ENCODE peak calls at places on chromosomes 11 and 22, in eight cellular contexts. E is A549; D is CD4-positive, alpha-beta T cell; A is HCT116; Z is SJSA1; L is AG04450; J is right atrium auricular region; G is adrenal gland. F is an unnamed sample.
A peak's percentile ranks its signal among the peaks of the same experiment; 100 is the strongest.

GRCh38 chr22:46830001-46830715 is 67.7 kb downstream of the TBC1D22A start:
- DNase-seq in E (peak; percentile 43), D (no peak), A (no peak), Z (peak; percentile 76), L (no peak), J (peak; percentile 71), G (peak; percentile 85), F (peak; percentile 10)

GRCh38 chr11:10693509-10694071 is at the start of gene IRAG1:
- DNase-seq in E (no peak), D (no peak), A (no peak), Z (no peak), L (peak; percentile 69), J (no peak), G (peak; percentile 39), F (no peak)

GRCh38 chr11:65522640-65523322 is 2.1 kb upstream of the SCYL1 start:
- DNase-seq in E (no peak), D (no peak), A (no peak), Z (no peak), L (no peak), J (no peak), G (no peak), F (no peak)

GRCh38 chr11:7595016-7595869 is 78.1 kb downstream of the CYB5R2 start:
- DNase-seq in E (no peak), D (no peak), A (no peak), Z (no peak), L (no peak), J (no peak), G (no peak), F (no peak)

GRCh38 chr11:134616048-134616447 is 204.0 kb upstream of the B3GAT1 start:
- DNase-seq in E (no peak), D (no peak), A (no peak), Z (no peak), L (no peak), J (peak; percentile 46), G (no peak), F (no peak)

GRCh38 chr11:45205978-45206377 is 59.5 kb downstream of the PRDM11 start:
- DNase-seq in E (no peak), D (no peak), A (no peak), Z (no peak), L (no peak), J (no peak), G (no peak), F (no peak)

GRCh38 chr11:19934828-19935259 is 222.2 kb downstream of the NAV2 start:
- DNase-seq in E (no peak), D (no peak), A (no peak), Z (peak; percentile 25), L (no peak), J (no peak), G (no peak), F (no peak)

GRCh38 chr22:34036936-34037335 is 116.7 kb upstream of the LARGE1 start:
- DNase-seq in E (no peak), D (no peak), A (no peak), Z (no peak), L (no peak), J (no peak), G (no peak), F (no peak)

GRCh38 chr11:70314730-70315129 is 44.2 kb downstream of the PPFIA1 start:
- DNase-seq in E (no peak), D (no peak), A (no peak), Z (no peak), L (no peak), J (no peak), G (no peak), F (no peak)

GRCh38 chr11:108534274-108534882 is 36.2 kb upstream of the POGLUT3 start:
- DNase-seq in E (no peak), D (no peak), A (no peak), Z (no peak), L (no peak), J (no peak), G (no peak), F (no peak)

GRCh38 chr11:64887757-64888405 is 9.5 kb upstream of the EHD1 start:
- DNase-seq in E (peak; percentile 66), D (peak; percentile 76), A (peak; percentile 39), Z (peak; percentile 87), L (no peak), J (peak; percentile 78), G (peak; percentile 86), F (no peak)

GRCh38 chr11:129184581-129184980 is 7.5 kb downstream of the ARHGAP32 start:
- DNase-seq in E (no peak), D (no peak), A (no peak), Z (no peak), L (no peak), J (no peak), G (no peak), F (no peak)

GRCh38 chr22:22380098-22381030 is 128.2 kb downstream of the ZNF280B start:
- DNase-seq in E (no peak), D (no peak), A (no peak), Z (no peak), L (no peak), J (no peak), G (no peak), F (no peak)

GRCh38 chr11:15159085-15159484 is 44.4 kb downstream of the INSC start:
- DNase-seq in E (peak; percentile 11), D (no peak), A (peak; percentile 28), Z (no peak), L (no peak), J (no peak), G (no peak), F (no peak)

GRCh38 chr22:21457023-21457787 is 10.0 kb upstream of the TMEM191C start:
- DNase-seq in E (peak; percentile 36), D (no peak), A (no peak), Z (no peak), L (peak; percentile 11), J (no peak), G (no peak), F (no peak)

GRCh38 chr11:40241524-40242037 is 1217.9 kb downstream of the LRRC4C start:
- DNase-seq in E (no peak), D (no peak), A (no peak), Z (no peak), L (no peak), J (peak; percentile 60), G (no peak), F (no peak)

GRCh38 chr11:61580292-61580888 is 486 bp downstream of the SYT7 start:
- DNase-seq in E (peak; percentile 39), D (no peak), A (no peak), Z (no peak), L (no peak), J (no peak), G (no peak), F (no peak)

GRCh38 chr22:29625090-29625825 is 21.8 kb downstream of the NF2 start:
- DNase-seq in E (peak; percentile 38), D (no peak), A (no peak), Z (peak; percentile 86), L (no peak), J (peak; percentile 64), G (peak; percentile 58), F (no peak)

GRCh38 chr11:10379022-10379421 is 74.1 kb downstream of the ADM start:
- DNase-seq in E (peak; percentile 22), D (no peak), A (no peak), Z (no peak), L (no peak), J (no peak), G (peak; percentile 50), F (no peak)

GRCh38 chr11:2741377-2742131 is 41.8 kb upstream of the KCNQ1OT1 start:
- DNase-seq in E (peak; percentile 41), D (no peak), A (no peak), Z (no peak), L (peak; percentile 39), J (no peak), G (no peak), F (no peak)

GRCh38 chr22:49534386-49534785 is 293.3 kb downstream of the BRD1 start:
- DNase-seq in E (no peak), D (no peak), A (no peak), Z (no peak), L (no peak), J (no peak), G (no peak), F (no peak)

GRCh38 chr11:11391796-11392195 is 38.7 kb upstream of the CSNK2A3 start:
- DNase-seq in E (no peak), D (no peak), A (peak; percentile 27), Z (peak; percentile 69), L (peak; percentile 54), J (no peak), G (no peak), F (peak; percentile 31)

GRCh38 chr11:22244986-22245592 is 52.2 kb downstream of the ANO5 start:
- DNase-seq in E (peak; percentile 6), D (no peak), A (peak; percentile 15), Z (peak; percentile 4), L (peak; percentile 1), J (peak; percentile 62), G (peak; percentile 47), F (no peak)

GRCh38 chr11:79415411-79415810 is 25.4 kb downstream of the TENM4 start:
- DNase-seq in E (no peak), D (no peak), A (no peak), Z (no peak), L (no peak), J (no peak), G (no peak), F (no peak)

DNA sequence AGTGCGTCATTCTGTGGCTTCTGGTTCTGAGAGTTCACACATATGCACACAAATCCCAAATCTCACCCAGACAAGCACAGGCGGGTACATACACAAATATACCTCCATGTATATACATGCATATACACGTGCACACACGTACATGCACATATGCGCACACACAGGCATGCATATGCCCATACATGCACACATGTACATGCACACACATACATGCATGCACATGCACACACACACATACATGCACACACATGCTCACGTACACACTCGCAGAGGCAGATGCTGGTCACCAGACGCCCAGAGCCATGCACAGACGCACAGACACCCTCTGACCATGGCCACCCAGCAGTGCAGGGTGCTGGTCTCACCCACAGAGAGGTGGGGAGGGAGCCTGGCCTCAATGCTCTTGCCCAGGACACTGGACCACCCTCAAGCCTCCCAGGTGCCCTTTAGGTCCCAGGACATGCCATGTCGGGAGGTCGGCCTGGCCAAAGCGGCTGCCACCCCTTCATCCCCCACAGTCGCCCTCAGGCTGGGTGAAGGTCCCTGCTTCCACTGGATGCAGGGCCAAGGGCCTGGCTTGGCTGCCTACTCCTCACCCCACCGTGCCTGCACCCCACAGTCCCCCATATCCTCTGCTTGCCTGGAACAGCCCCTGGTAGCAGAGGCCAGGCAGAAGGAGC is 9.5 kb downstream of the DUSP8 start:
- DNase-seq in E (no peak), D (no peak), A (no peak), Z (no peak), L (no peak), J (no peak), G (no peak), F (no peak)
- H3K27ac ChIP-seq in E (no peak overlapping the region), D (no peak overlapping the region), A (no peak overlapping the region), Z (no peak overlapping the region), L (no peak overlapping the region), J (no peak overlapping the region), G (no peak overlapping the region), F (no peak overlapping the region)

GRCh38 chr11:71931245-71931602 is 2.4 kb downstream of the RNF121 start:
- DNase-seq in E (no peak), D (no peak), A (no peak), Z (no peak), L (no peak), J (no peak), G (no peak), F (no peak)
- H3K27ac ChIP-seq in E (no peak overlapping the region), D (no peak overlapping the region), A (no peak overlapping the region), Z (no peak overlapping the region), L (no peak overlapping the region), J (no peak overlapping the region), G (no peak overlapping the region), F (no peak overlapping the region)

GRCh38 chr11:35494966-35495365 is 30.4 kb downstream of the PAMR1 start:
- DNase-seq in E (no peak), D (no peak), A (no peak), Z (no peak), L (no peak), J (no peak), G (no peak), F (no peak)
- H3K27ac ChIP-seq in E (no peak overlapping the region), D (no peak overlapping the region), A (no peak overlapping the region), Z (no peak overlapping the region), L (no peak overlapping the region), J (no peak overlapping the region), G (no peak overlapping the region), F (no peak overlapping the region)

GRCh38 chr11:8757533-8757932 is 74.9 kb downstream of the RPL27A start:
- DNase-seq in E (no peak), D (no peak), A (no peak), Z (no peak), L (no peak), J (no peak), G (no peak), F (no peak)
- H3K27ac ChIP-seq in E (no peak overlapping the region), D (no peak overlapping the region), A (no peak overlapping the region), Z (no peak overlapping the region), L (no peak overlapping the region), J (peak overlapping the region; percentile 89), G (peak overlapping the region; percentile 57), F (no peak overlapping the region)